ENCODE peak calls at places on chromosomes 2 and 18, in four cellular contexts. N is stimulated activated naive CD4-positive, alpha-beta T cell; B is cardiac fibroblast; M is progenitor cell of endocrine pancreas. I is an unnamed sample.
A peak's percentile ranks its signal among the peaks of the same experiment; 100 is the strongest.

GRCh38 chr2:233130024-233130423 is 69.9 kb downstream of the INPP5D start:
- DNase-seq in B (no peak), N (no peak), M (no peak), I (no peak)

GRCh38 chr2:150495993-150496627 is 8.6 kb upstream of the RND3 start:
- DNase-seq in B (peak; percentile 98), N (no peak), M (no peak), I (no peak)

GRCh38 chr2:64988420-64989125 is 626 bp upstream of the SLC1A4 start:
- DNase-seq in N (peak; percentile 31), M (peak; percentile 55), B (peak; percentile 90), I (peak; percentile 64)

GRCh38 chr18:11801573-11801972 is 49.6 kb upstream of the CHMP1B start:
- DNase-seq in N (no peak), B (no peak), M (no peak), I (no peak)

GRCh38 chr2:22554453-22554852 is 830.5 kb upstream of the KLHL29 start:
- DNase-seq in B (no peak), N (no peak), M (no peak), I (no peak)

GRCh38 chr2:80322337-80322920 is 17.9 kb upstream of the LRRTM1 start:
- DNase-seq in B (no peak), N (no peak), M (no peak), I (no peak)

GRCh38 chr2:29329899-29330298 is 214.7 kb downstream of the CLIP4 start:
- DNase-seq in B (no peak), M (no peak), N (no peak), I (no peak)

GRCh38 chr2:240628507-240629418 is 3.5 kb downstream of the GPR35 start:
- DNase-seq in M (no peak), B (no peak), N (no peak), I (no peak)

GRCh38 chr2:124027182-124027581 is 2.1 kb downstream of the CNTNAP5 start:
- DNase-seq in N (no peak), B (peak; percentile 78), M (no peak), I (peak; percentile 29)

GRCh38 chr2:216169087-216169486 is 59.9 kb downstream of the XRCC5 start:
- DNase-seq in M (no peak), N (no peak), B (no peak), I (no peak)

GRCh38 chr2:67209107-67209506 is 188.0 kb upstream of the ETAA1 start:
- DNase-seq in B (no peak), M (no peak), N (no peak), I (no peak)

GRCh38 chr2:3151153-3151918 is 226.3 kb downstream of the EIPR1 start:
- DNase-seq in N (no peak), M (no peak), B (no peak), I (no peak)

GRCh38 chr2:16718551-16719404 is 53.1 kb upstream of the CYRIA start:
- DNase-seq in M (no peak), N (no peak), B (no peak), I (no peak)

GRCh38 chr2:119921825-119922224 is 91.1 kb upstream of the EPB41L5 start:
- DNase-seq in M (no peak), N (no peak), B (no peak), I (no peak)

GRCh38 chr2:979286-979928 is 28.8 kb downstream of the SNTG2 start:
- DNase-seq in M (no peak), N (no peak), B (no peak), I (no peak)

GRCh38 chr2:32008811-32009478 is 1.9 kb downstream of the MEMO1 start:
- DNase-seq in M (no peak), N (peak; percentile 24), B (peak; percentile 34), I (no peak)

GRCh38 chr2:197011777-197012641 is 85.5 kb upstream of the PGAP1 start:
- DNase-seq in N (no peak), M (no peak), B (peak; percentile 63), I (no peak)

GRCh38 chr2:132384491-132385186 is 32.0 kb upstream of the GPR39 start:
- DNase-seq in N (no peak), B (no peak), M (no peak), I (no peak)

GRCh38 chr2:11634584-11634983 is 35.4 kb downstream of the NTSR2 start:
- DNase-seq in B (no peak), N (no peak), M (no peak), I (no peak)

GRCh38 chr2:8999802-9000201 is 3.7 kb downstream of the MBOAT2 start:
- DNase-seq in M (no peak), B (no peak), N (no peak), I (no peak)

GRCh38 chr2:138829326-138829725 is 49.1 kb upstream of the NXPH2 start:
- DNase-seq in B (peak; percentile 26), M (peak; percentile 43), N (peak; percentile 4), I (peak; percentile 47)

GRCh38 chr18:2905802-2906521 is 59.2 kb downstream of the EMILIN2 start:
- DNase-seq in M (peak; percentile 25), N (peak; percentile 39), B (peak; percentile 47), I (peak; percentile 43)

GRCh38 chr2:44740678-44741077 is 200.8 kb upstream of the SIX3 start:
- DNase-seq in B (peak; percentile 8), N (no peak), M (no peak), I (no peak)

GRCh38 chr2:28613616-28614501 is 118.0 kb downstream of the PLB1 start:
- DNase-seq in B (peak; percentile 57), N (peak; percentile 29), M (no peak), I (no peak)

GRCh38 chr18:5879479-5879882 is 15.8 kb downstream of the TMEM200C start:
- DNase-seq in N (no peak), M (no peak), B (peak; percentile 64), I (no peak)

GRCh38 chr2:10249798-10250197 is 52.9 kb upstream of the HPCAL1 start:
- DNase-seq in B (no peak), N (no peak), M (no peak), I (no peak)

GRCh38 chr2:17646838-17647701 is 106.5 kb downstream of the SMC6 start:
- DNase-seq in B (no peak), M (no peak), N (no peak), I (no peak)

I was measured in neural crest cell.